ENCODE peak calls at places on chromosomes 12 and 14, in six cellular contexts. N is hepatocyte, P is OCI-LY7, T is PC-3, U is HCT116, X is SK-N-SH. D is an unnamed sample.

GRCh38 chr12:25052191-25053020 is 103.5 kb upstream of the BCAT1 start:
- DNase-seq in N (peak), P (peak), T (no peak), U (no peak), X (no peak), D (no peak)

GRCh38 chr12:124901003-124901402 is 13.4 kb downstream of the UBC start:
- DNase-seq in N (no peak), P (peak), T (no peak), U (no peak), X (no peak), D (no peak)

GRCh38 chr14:97796511-97796910 is 999.3 kb downstream of the VRK1 start:
- DNase-seq in N (no peak), P (no peak), T (no peak), U (no peak), X (no peak), D (no peak)

GRCh38 chr14:73381379-73382013 is 76.8 kb downstream of the NUMB start:
- DNase-seq in N (no peak), P (peak), T (no peak), U (no peak), X (no peak), D (no peak)

GRCh38 chr14:70672328-70672675 is 30.6 kb downstream of the TTC9 start:
- DNase-seq in N (no peak), P (no peak), T (no peak), U (no peak), X (no peak), D (no peak)

GRCh38 chr14:93263416-93263815 is 56.4 kb downstream of the UBR7 start:
- DNase-seq in N (no peak), P (no peak), T (peak), U (no peak), X (no peak), D (peak)

GRCh38 chr14:34252227-34252626 is 209.8 kb downstream of the SPTSSA start:
- DNase-seq in N (no peak), P (no peak), T (peak), U (no peak), X (no peak), D (peak)

GRCh38 chr12:104466694-104467345 is 10.1 kb downstream of the CHST11 start:
- DNase-seq in N (no peak), P (no peak), T (peak), U (no peak), X (no peak), D (no peak)

GRCh38 chr14:29339491-29339890 is 572.9 kb downstream of the FOXG1 start:
- DNase-seq in N (no peak), P (no peak), T (peak), U (no peak), X (no peak), D (peak)

GRCh38 chr14:49982522-49982951 is 89.7 kb downstream of the ARF6 start:
- DNase-seq in N (no peak), P (no peak), T (no peak), U (no peak), X (no peak), D (peak)

GRCh38 chr12:6729186-6729585 is 5.3 kb downstream of the COPS7A start:
- DNase-seq in N (no peak), P (no peak), T (no peak), U (no peak), X (no peak), D (no peak)

GRCh38 chr14:65847065-65847847 is 434.7 kb downstream of the FUT8 start:
- DNase-seq in N (no peak), P (peak), T (no peak), U (no peak), X (no peak), D (no peak)

GRCh38 chr14:23559010-23559920 is 3.2 kb downstream of the THTPA start:
- DNase-seq in N (peak), P (peak), T (peak), U (no peak), X (peak), D (peak)

GRCh38 chr12:125340791-125341190 is 275.6 kb downstream of the AACS start:
- DNase-seq in N (peak), P (no peak), T (peak), U (no peak), X (no peak), D (peak)

GRCh38 chr12:42568952-42569916 is 20.3 kb downstream of the PRICKLE1 start:
- DNase-seq in N (peak), P (peak), T (peak), U (peak), X (no peak), D (peak)

GRCh38 chr12:58026892-58027891 is 85.8 kb downstream of the ATP23 start:
- DNase-seq in N (no peak), P (no peak), T (no peak), U (no peak), X (no peak), D (peak)

GRCh38 chr12:103884316-103884715 is 43.3 kb upstream of the NT5DC3 start:
- DNase-seq in N (peak), P (peak), T (peak), U (no peak), X (peak), D (peak)

GRCh38 chr12:26783791-26784379 is 49.1 kb downstream of the ITPR2 start:
- DNase-seq in N (no peak), P (no peak), T (no peak), U (no peak), X (no peak), D (no peak)

DNA sequence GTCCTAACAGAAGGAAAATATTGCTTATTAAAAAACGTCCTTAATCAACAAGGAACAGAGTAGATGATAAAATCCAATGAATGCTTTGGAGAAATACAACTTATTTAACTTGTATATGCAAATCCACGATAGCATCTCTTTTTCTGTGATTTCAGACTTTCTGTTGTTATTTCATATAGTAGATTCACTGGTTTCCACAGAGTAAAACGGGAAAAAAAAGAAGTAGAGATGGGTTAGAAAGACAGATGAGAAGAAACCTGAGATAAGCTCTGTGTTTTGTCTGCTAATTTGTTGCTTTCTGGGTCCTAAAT is 447.7 kb downstream of the RERGL start:
- DNase-seq in N (no peak), P (no peak), T (no peak), U (no peak), X (no peak), D (no peak)
- H2AFZ ChIP-seq in N (peak), P (peak), T (peak), U (peak), X (no peak), D (peak)

GRCh38 chr12:1083888-1084262 is 92.9 kb downstream of the ERC1 start:
- DNase-seq in N (peak), P (no peak), T (peak), U (no peak), X (peak), D (peak)
- TF ChIP-seq EZH2phosphoT487 in N (no peak), P (no peak), T (no peak), U (no peak), X (no peak), D (no peak)

DNA sequence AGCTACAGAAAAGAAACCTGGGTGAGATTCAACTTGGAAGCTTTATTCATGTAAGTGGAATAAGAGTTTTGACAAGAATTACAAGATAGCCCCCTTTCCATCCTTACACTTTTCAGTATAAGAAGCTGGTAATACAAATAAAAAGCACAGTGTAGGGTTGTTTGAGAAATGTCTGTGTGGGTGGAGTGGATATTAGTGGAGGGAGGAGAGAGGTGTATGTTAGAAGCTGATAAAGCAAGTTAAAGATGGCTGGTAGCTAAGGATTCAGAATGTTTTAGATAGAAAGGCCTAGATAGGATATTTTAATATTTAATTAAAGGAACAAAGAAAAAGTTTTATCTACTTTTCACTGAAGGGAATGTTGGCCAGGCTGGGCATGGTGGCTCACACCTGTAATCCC is 12.5 kb downstream of the CFAP54 start:
- DNase-seq in N (no peak), P (no peak), T (no peak), U (no peak), X (no peak), D (no peak)
- H3K27ac ChIP-seq in N (no peak), P (no peak), T (peak), U (no peak), X (no peak), D (peak)

GRCh38 chr14:30525833-30526232 is 33.1 kb upstream of the G2E3 start:
- DNase-seq in N (no peak), P (no peak), T (peak), U (no peak), X (no peak), D (peak)

GRCh38 chr14:30519961-30520360 is 39.0 kb upstream of the G2E3 start:
- DNase-seq in N (no peak), P (no peak), T (no peak), U (no peak), X (no peak), D (no peak)

GRCh38 chr14:30518867-30519266 is 40.1 kb upstream of the G2E3 start:
- DNase-seq in N (no peak), P (no peak), T (no peak), U (no peak), X (no peak), D (no peak)

GRCh38 chr14:30527196-30527595 is 31.8 kb upstream of the G2E3 start:
- DNase-seq in N (no peak), P (peak), T (no peak), U (no peak), X (no peak), D (no peak)

DNA sequence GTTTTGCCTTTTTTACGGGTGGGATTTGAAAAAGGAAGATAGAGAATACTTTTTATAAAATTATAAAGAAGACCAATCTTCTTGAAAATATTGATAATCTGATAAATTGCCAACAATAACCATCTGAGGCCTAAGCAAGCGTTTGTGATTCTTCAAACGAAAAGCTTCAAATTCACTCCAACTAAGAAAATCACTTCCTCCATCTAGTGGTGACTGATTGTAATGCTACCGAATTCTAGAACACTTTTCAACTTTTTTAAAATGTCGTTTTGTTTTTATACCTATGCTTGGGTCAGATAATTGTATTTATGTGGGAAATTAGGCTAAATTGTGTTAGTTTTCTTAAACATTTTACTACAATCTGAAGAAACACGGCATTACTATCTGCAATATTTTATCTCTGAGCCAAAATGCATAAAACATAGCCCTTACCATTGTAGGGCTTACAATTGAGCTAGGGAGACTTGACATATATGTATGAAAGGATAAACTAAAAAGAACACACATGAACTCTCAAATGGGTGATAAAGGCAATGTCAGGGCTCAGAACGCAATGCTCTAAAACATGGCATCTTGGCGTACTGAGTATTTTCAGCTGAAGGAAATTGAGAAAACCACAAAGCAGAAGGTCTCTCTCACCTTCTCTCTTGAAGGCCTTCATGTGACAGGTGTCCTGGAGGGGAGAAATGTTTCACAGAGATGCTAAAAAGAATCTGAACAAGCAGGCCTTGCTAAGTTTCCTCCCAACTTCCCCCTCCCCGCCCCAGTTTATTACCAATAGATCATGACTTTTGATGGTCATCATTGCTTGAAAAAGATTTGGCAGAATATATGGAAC is 36.8 kb upstream of the G2E3 start:
- DNase-seq in N (peak), P (peak), T (peak), U (peak), X (peak), D (peak)
- H2AFZ ChIP-seq in N (no peak), P (peak), T (peak), U (peak), X (no peak), D (peak)

GRCh38 chr12:80472912-80473500 is 29.0 kb downstream of the PTPRQ start:
- DNase-seq in N (peak), P (peak), T (peak), U (peak), X (peak), D (peak)
- TF ChIP-seq EZH2phosphoT487 in N (no peak), P (no peak), T (no peak), U (no peak), X (no peak), D (no peak)

GRCh38 chr14:104984056-104984894 is 1.3 kb upstream of the CLBA1 start:
- DNase-seq in N (peak), P (no peak), T (no peak), U (no peak), X (no peak), D (no peak)
- H3K27ac ChIP-seq in N (no peak), P (no peak), T (no peak), U (peak), X (no peak), D (no peak)

GRCh38 chr12:33589609-33590114 is 150.0 kb upstream of the SYT10 start:
- DNase-seq in N (no peak), P (no peak), T (no peak), U (no peak), X (no peak), D (no peak)

GRCh38 chr12:33588082-33588712 is 148.6 kb upstream of the SYT10 start:
- DNase-seq in N (peak), P (no peak), T (peak), U (no peak), X (no peak), D (peak)

GRCh38 chr12:33588725-33589405 is 149.2 kb upstream of the SYT10 start:
- DNase-seq in N (no peak), P (no peak), T (no peak), U (no peak), X (no peak), D (no peak)

GRCh38 chr12:33581613-33582122 is 142.0 kb upstream of the SYT10 start:
- DNase-seq in N (no peak), P (no peak), T (no peak), U (no peak), X (no peak), D (no peak)

GRCh38 chr12:33586576-33586975 is 147.0 kb upstream of the SYT10 start:
- DNase-seq in N (no peak), P (no peak), T (peak), U (no peak), X (no peak), D (no peak)
- H2AFZ ChIP-seq in N (no peak), P (no peak), T (no peak), U (no peak), X (no peak), D (no peak)

DNA sequence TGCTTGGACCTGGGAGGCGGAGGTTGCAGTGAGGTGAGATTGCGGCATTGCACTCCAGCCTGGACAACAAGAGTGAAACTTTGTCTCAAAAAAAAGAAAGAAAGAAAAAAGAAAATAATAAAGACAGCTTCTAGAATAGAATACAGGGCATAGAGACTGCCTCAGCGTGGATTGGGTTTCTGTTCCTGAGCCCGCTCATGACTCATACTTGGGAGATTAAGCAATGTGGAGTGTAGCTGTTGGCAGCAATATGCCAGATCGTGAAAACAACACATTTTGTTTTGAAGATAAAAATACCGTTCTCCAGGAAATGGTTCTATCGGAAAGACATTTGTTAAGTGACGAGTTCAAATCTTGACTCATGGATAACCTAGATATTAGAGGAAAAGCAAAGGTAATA is 67.2 kb downstream of the GLT1D1 start:
- DNase-seq in N (peak), P (no peak), T (peak), U (no peak), X (no peak), D (peak)
- TF ChIP-seq EZH2phosphoT487 in N (no peak), P (no peak), T (no peak), U (no peak), X (no peak), D (no peak)

GRCh38 chr14:100828448-100828834 is 2.5 kb downstream of the MEG3 start:
- DNase-seq in N (no peak), P (no peak), T (no peak), U (no peak), X (no peak), D (peak)
- H3K27ac ChIP-seq in N (no peak), P (no peak), T (no peak), U (no peak), X (no peak), D (no peak)

GRCh38 chr12:94969424-94969823 is 34.1 kb downstream of the NDUFA12 start:
- DNase-seq in N (no peak), P (peak), T (no peak), U (no peak), X (no peak), D (no peak)
- H2AFZ ChIP-seq in N (no peak), P (no peak), T (no peak), U (no peak), X (no peak), D (no peak)